ENCODE peak calls at places on chromosomes 7 and 10, in five cellular contexts. R, L, J, N and B are unnamed samples.
A peak's percentile ranks its signal among the peaks of the same experiment; 100 is the strongest.

GRCh38 chr7:88324699-88325098 is 18.0 kb upstream of the STEAP4 start:
- DNase-seq in R (no peak), L (no peak), J (no peak), N (no peak), B (no peak)

GRCh38 chr10:107619124-107619523 is 454.6 kb upstream of the SORCS1 start:
- DNase-seq in R (no peak), L (no peak), J (no peak), N (no peak), B (no peak)

GRCh38 chr10:8331387-8331786 is 276.9 kb downstream of the GATA3 start:
- DNase-seq in R (no peak), L (no peak), J (no peak), N (no peak), B (no peak)

GRCh38 chr10:97914837-97915211 is 65.2 kb downstream of the GOLGA7B start:
- DNase-seq in R (no peak), L (peak; percentile 94), J (peak; percentile 66), N (peak; percentile 89), B (peak; percentile 67)

GRCh38 chr7:69527706-69528105 is 70.6 kb upstream of the AUTS2 start:
- DNase-seq in R (no peak), L (no peak), J (no peak), N (no peak), B (no peak)

GRCh38 chr7:96321041-96321669 is 743 bp downstream of the SLC25A13 start:
- DNase-seq in R (peak; percentile 33), L (peak; percentile 85), J (peak; percentile 64), N (peak; percentile 89), B (peak; percentile 88)

GRCh38 chr7:112501958-112502503 is 21.2 kb downstream of the LSMEM1 start:
- DNase-seq in R (no peak), L (no peak), J (no peak), N (no peak), B (no peak)

GRCh38 chr7:102925962-102926825 is 13.4 kb downstream of the LRRC17 start:
- DNase-seq in R (no peak), L (no peak), J (no peak), N (no peak), B (no peak)

GRCh38 chr10:89861584-89862287 is 160.3 kb downstream of the KIF20B start:
- DNase-seq in R (no peak), L (no peak), J (no peak), N (no peak), B (no peak)

GRCh38 chr10:7027913-7028808 is 382.7 kb downstream of the SFMBT2 start:
- DNase-seq in R (no peak), L (no peak), J (no peak), N (no peak), B (no peak)

GRCh38 chr10:69428138-69428537 is 11.4 kb upstream of the TACR2 start:
- DNase-seq in R (no peak), L (no peak), J (no peak), N (no peak), B (no peak)

GRCh38 chr10:110141185-110141584 is 66.2 kb upstream of the MXI1 start:
- DNase-seq in R (no peak), L (no peak), J (no peak), N (no peak), B (no peak)

GRCh38 chr7:17298840-17299476 is 506 bp downstream of the AHR start:
- DNase-seq in R (no peak), L (peak; percentile 81), J (peak; percentile 56), N (peak; percentile 56), B (peak; percentile 48)

GRCh38 chr7:35257251-35258124 is 3.6 kb upstream of the TBX20 start:
- DNase-seq in R (no peak), L (no peak), J (no peak), N (peak; percentile 50), B (peak; percentile 60)

GRCh38 chr7:18429547-18429946 is 66.0 kb upstream of the HDAC9 start:
- DNase-seq in R (no peak), L (no peak), J (no peak), N (no peak), B (no peak)

GRCh38 chr10:34656676-34657075 is 158.4 kb downstream of the PARD3 start:
- DNase-seq in R (no peak), L (no peak), J (no peak), N (no peak), B (no peak)

GRCh38 chr10:132527338-132528063 is 10.1 kb upstream of the INPP5A start:
- DNase-seq in R (no peak), L (peak; percentile 38), J (no peak), N (peak; percentile 33), B (peak; percentile 11)

GRCh38 chr10:99203310-99203709 is 32.3 kb downstream of the HPSE2 start:
- DNase-seq in R (no peak), L (no peak), J (no peak), N (no peak), B (no peak)

GRCh38 chr10:68156373-68157185 is 47.3 kb downstream of the MYPN start:
- DNase-seq in R (no peak), L (no peak), J (peak; percentile 64), N (no peak), B (no peak)

GRCh38 chr7:131932271-131932670 is 375.8 kb upstream of the PODXL start:
- DNase-seq in R (no peak), L (no peak), J (no peak), N (no peak), B (no peak)

GRCh38 chr10:90319188-90319914 is 538.5 kb downstream of the HTR7 start:
- DNase-seq in R (no peak), L (no peak), J (no peak), N (no peak), B (no peak)

GRCh38 chr10:116779076-116779687 is 36.8 kb upstream of the HSPA12A start:
- DNase-seq in R (no peak), L (no peak), J (no peak), N (no peak), B (no peak)

GRCh38 chr10:89438525-89438924 is 24.2 kb downstream of the IFIT5 start:
- DNase-seq in R (no peak), L (no peak), J (no peak), N (no peak), B (no peak)

GRCh38 chr7:108193593-108194498 is 63.7 kb upstream of the LAMB4 start:
- DNase-seq in R (no peak), L (no peak), J (no peak), N (no peak), B (no peak)

GRCh38 chr7:67348171-67348570 is 351.5 kb downstream of the TYW1 start:
- DNase-seq in R (no peak), L (no peak), J (no peak), N (no peak), B (no peak)

GRCh38 chr7:73701357-73701995 is 18.0 kb downstream of the STX1A start:
- DNase-seq in R (no peak), L (no peak), J (no peak), N (no peak), B (no peak)

GRCh38 chr7:42175834-42176745 is 60.9 kb downstream of the GLI3 start:
- DNase-seq in R (no peak), L (no peak), J (no peak), N (no peak), B (no peak)

GRCh38 chr10:125146791-125147604 is 13.4 kb downstream of the CTBP2 start:
- DNase-seq in R (no peak), L (no peak), J (peak; percentile 54), N (no peak), B (no peak)

GRCh38 chr10:33680036-33680435 is 345.6 kb upstream of the NRP1 start:
- DNase-seq in R (no peak), L (no peak), J (no peak), N (no peak), B (no peak)

GRCh38 chr10:121033371-121033770 is 182.2 kb downstream of the WDR11 start:
- DNase-seq in R (no peak), L (no peak), J (no peak), N (no peak), B (no peak)

GRCh38 chr10:76632158-76633051 is 1005.2 kb downstream of the KCNMA1 start:
- DNase-seq in R (no peak), L (no peak), J (peak; percentile 35), N (no peak), B (no peak)

GRCh38 chr7:131600578-131600977 is 44.1 kb upstream of the PODXL start:
- DNase-seq in R (no peak), L (no peak), J (no peak), N (no peak), B (no peak)

GRCh38 chr10:119575506-119575905 is 21.3 kb downstream of the TIAL1 start:
- DNase-seq in R (no peak), L (no peak), J (no peak), N (no peak), B (no peak)

GRCh38 chr7:158367634-158367982 is 220.0 kb downstream of the PTPRN2 start:
- DNase-seq in R (no peak), L (no peak), J (no peak), N (no peak), B (no peak)

GRCh38 chr10:124467165-124467564 is 5.5 kb downstream of the LHPP start:
- DNase-seq in R (no peak), L (no peak), J (no peak), N (no peak), B (no peak)

GRCh38 chr10:25934673-25935139 is 677 bp downstream of the MYO3A start:
- DNase-seq in R (no peak), L (peak; percentile 81), J (peak; percentile 58), N (no peak), B (no peak)

GRCh38 chr7:124349443-124349842 is 316.6 kb upstream of the TMEM229A start:
- DNase-seq in R (no peak), L (no peak), J (no peak), N (no peak), B (no peak)

GRCh38 chr10:129495697-129496096 is 28.7 kb downstream of the MGMT start:
- DNase-seq in R (no peak), L (no peak), J (no peak), N (no peak), B (no peak)

GRCh38 chr10:75776738-75777504 is 345.5 kb downstream of the LRMDA start:
- DNase-seq in R (no peak), L (peak; percentile 65), J (no peak), N (no peak), B (no peak)

GRCh38 chr7:76315372-76315771 is 12.9 kb downstream of the HSPB1 start:
- DNase-seq in R (no peak), L (no peak), J (no peak), N (peak; percentile 86), B (no peak)
- TF ChIP-seq CTCF in R (no peak), L (no peak), J (no peak), N (peak; percentile 37), B (no peak)

GRCh38 chr10:73850205-73850604 is 24.1 kb downstream of the CAMK2G start:
- DNase-seq in R (no peak), L (no peak), J (no peak), N (no peak), B (no peak)
- H3K27ac ChIP-seq in R (peak overlapping the region; percentile 82), L (no peak overlapping the region), J (no peak overlapping the region), N (peak overlapping the region; percentile 58), B (peak overlapping the region; percentile 72)

DNA sequence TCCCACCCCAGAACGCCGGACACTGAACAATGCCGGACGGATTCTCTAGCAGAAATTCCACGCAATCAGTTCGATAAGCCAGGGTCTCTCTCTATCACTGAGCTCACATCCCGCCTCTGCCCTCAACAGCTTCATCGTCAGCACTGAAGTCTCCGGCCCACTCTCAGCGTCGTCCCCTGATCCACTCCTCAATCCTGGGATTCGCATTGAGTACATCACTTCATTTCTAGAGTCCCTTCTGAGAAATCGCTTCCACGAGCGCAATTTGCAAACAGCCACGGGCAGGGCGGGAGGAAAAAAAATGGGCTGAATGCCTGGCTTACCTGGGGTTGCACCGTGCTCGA is 357 bp downstream of the YME1L1 start:
- DNase-seq in R (no peak), L (no peak), J (peak; percentile 26), N (no peak), B (no peak)
- H3K4me1 ChIP-seq in R (peaks cover 13% of the 10 kb centered on the region), L (peaks cover 20% of the 10 kb centered on the region), J (peaks cover 11% of the 10 kb centered on the region), N (peaks cover 15% of the 10 kb centered on the region), B (peaks cover 68% of the 10 kb centered on the region)

GRCh38 chr10:2928219-2928840 is 139.0 kb upstream of the PFKP start:
- DNase-seq in R (no peak), L (peak; percentile 84), J (peak; percentile 42), N (peak; percentile 74), B (peak; percentile 59)
- TF ChIP-seq CTCF in R (peak; percentile 67), L (peak; percentile 37), J (peak; percentile 44), N (peak; percentile 70), B (peak; percentile 80)